ENCODE peak calls at places on chromosomes 12 and 14, in four cellular contexts. P is adrenal gland, B is esophagus squamous epithelium, R is pancreas. Z is an unnamed sample.

GRCh38 chr12:15700595-15700994 is 88.6 kb downstream of the EPS8 start:
- DNase-seq in R (no peak), B (no peak), P (no peak), Z (peak; percentile 92)

GRCh38 chr12:67969134-67969782 is 20.0 kb upstream of the IFNG-AS1 start:
- DNase-seq in B (no peak), P (no peak), R (no peak), Z (peak; percentile 43)

GRCh38 chr12:1830981-1831930 is 10.9 kb downstream of the LRTM2 start:
- DNase-seq in P (peak; percentile 47), B (no peak), R (peak; percentile 97), Z (peak; percentile 95)

GRCh38 chr12:98291828-98292227 is 223.6 kb upstream of the TMPO start:
- DNase-seq in B (no peak), P (no peak), R (no peak), Z (no peak)

GRCh38 chr14:53493895-53494294 is 340.8 kb upstream of the DDHD1 start:
- DNase-seq in P (no peak), R (no peak), B (no peak), Z (no peak)

GRCh38 chr12:130525384-130526172 is 187.9 kb downstream of the PIWIL1 start:
- DNase-seq in R (no peak), B (no peak), P (no peak), Z (no peak)

GRCh38 chr12:113470871-113471618 is 626 bp downstream of the LHX5 start:
- DNase-seq in B (no peak), P (no peak), R (no peak), Z (no peak)

GRCh38 chr12:57716305-57716704 is 22.2 kb downstream of the AGAP2 start:
- DNase-seq in P (no peak), B (no peak), R (no peak), Z (no peak)

GRCh38 chr12:56042430-56043203 is 899 bp downstream of the RPS26 start:
- DNase-seq in B (no peak), R (no peak), P (peak; percentile 46), Z (no peak)

GRCh38 chr12:106709068-106709511 is 65.4 kb upstream of the RIC8B start:
- DNase-seq in P (no peak), B (no peak), R (no peak), Z (no peak)

GRCh38 chr14:71742491-71742890 is 189.7 kb upstream of the RGS6 start:
- DNase-seq in B (no peak), R (no peak), P (no peak), Z (no peak)

GRCh38 chr12:130300090-130300489 is 37.6 kb upstream of the PIWIL1 start:
- DNase-seq in B (no peak), R (no peak), P (no peak), Z (no peak)

GRCh38 chr14:51074986-51075385 is 19.9 kb downstream of the TRIM9 start:
- DNase-seq in B (no peak), P (no peak), R (no peak), Z (no peak)

GRCh38 chr12:121223947-121224285 is 14.0 kb downstream of the P2RX4 start:
- DNase-seq in R (no peak), B (no peak), P (no peak), Z (no peak)

GRCh38 chr12:94718114-94718513 is 67.8 kb upstream of the TMCC3 start:
- DNase-seq in B (no peak), R (no peak), P (no peak), Z (peak; percentile 42)

GRCh38 chr14:54622189-54622958 is 55.4 kb downstream of the SAMD4A start:
- DNase-seq in P (no peak), R (no peak), B (no peak), Z (no peak)

GRCh38 chr12:12839886-12840285 is 26.7 kb downstream of the DDX47 start:
- DNase-seq in B (no peak), R (no peak), P (peak; percentile 80), Z (peak; percentile 68)

GRCh38 chr12:13571035-13571434 is 374.5 kb downstream of the EMP1 start:
- DNase-seq in R (no peak), P (no peak), B (no peak), Z (no peak)

GRCh38 chr12:107853479-107853878 is 79.0 kb downstream of the ASCL4 start:
- DNase-seq in P (no peak), R (no peak), B (no peak), Z (no peak)
- H3K27me3 ChIP-seq in P (peaks cover 24% of the 10 kb centered on the region), R (no peaks in the 10 kb centered on the region), B (no peaks in the 10 kb centered on the region), Z (peaks cover 76% of the 10 kb centered on the region)

GRCh38 chr12:99453831-99454538 is 193.6 kb upstream of the GARIN6 start:
- DNase-seq in P (no peak), R (no peak), B (no peak), Z (peak; percentile 2)
- H3K4me3 ChIP-seq in P (no peak overlapping the region), R (no peak overlapping the region), B (no peak overlapping the region), Z (no peak overlapping the region)

DNA sequence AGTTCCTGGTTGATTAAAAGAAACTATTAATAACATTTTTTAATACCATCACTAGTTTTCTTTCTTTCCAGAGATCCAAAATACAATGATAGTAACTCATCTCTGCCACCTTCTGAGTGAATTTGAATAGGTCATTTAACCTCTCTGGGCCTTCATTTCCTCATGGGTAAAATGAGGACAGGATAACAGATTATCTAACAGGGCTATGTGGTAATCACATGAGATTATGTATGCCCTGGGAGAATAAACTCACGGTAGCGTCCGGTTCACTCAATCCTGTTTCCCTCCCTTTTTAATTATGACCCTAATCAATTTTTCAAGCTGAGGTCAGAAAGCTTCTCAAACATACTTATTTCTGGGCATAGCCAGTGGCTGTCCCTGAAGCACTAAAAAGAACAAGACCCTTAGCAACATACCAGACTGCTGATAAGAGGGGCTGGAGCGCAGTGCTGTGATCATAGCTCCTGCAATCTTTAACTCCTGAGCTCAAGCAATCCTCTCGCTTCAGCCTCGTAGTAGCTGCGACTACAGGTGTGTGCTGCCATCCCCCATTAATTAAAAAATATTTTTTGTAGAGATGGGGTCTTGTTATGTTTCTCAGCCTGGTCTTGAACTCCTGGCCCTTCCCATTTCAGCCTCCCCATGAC is 24.2 kb downstream of the ATXN2 start:
- DNase-seq in B (no peak), R (no peak), P (no peak), Z (peak; percentile 74)
- H3K27me3 ChIP-seq in B (no peaks in the 10 kb centered on the region), R (no peaks in the 10 kb centered on the region), P (no peaks in the 10 kb centered on the region), Z (no peaks in the 10 kb centered on the region)

DNA sequence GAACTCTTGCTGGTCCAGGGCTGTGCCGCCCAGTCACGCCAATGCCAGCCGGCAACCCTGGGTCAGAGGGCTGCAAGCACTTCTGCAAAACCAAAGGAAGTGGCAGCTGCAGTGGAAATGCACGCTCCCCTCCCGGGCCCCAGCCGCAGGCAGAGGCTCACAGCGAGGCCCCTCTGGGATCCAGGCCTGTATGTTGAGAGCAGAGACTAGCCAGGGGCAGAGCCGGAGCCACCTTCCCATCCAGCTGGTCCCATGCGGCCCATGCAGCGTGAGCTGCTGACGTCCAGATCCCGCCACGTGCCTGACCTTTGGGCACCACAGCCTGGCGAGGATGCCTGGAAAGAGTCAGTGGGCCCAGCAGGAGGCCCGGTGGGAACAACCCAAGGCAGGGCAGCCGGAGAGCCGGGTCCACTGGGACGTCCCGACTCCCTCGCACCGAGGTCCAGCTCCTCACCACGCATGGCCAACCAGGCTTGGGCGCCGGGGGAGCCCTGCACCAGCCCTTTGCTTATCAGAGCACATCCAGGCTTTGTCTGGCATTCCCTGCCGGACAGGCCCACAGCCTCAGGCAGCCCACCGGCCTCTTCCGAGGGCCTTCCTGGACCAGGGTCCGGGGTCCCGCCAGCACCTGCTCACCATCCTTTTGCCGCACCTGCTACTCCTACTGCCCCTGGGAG is 4.3 kb downstream of the GPR132 start:
- DNase-seq in P (no peak), R (no peak), B (no peak), Z (no peak)
- H3K4me3 ChIP-seq in P (no peak overlapping the region), R (no peak overlapping the region), B (peak overlapping the region; percentile 50), Z (no peak overlapping the region)

GRCh38 chr12:42237052-42237852 is 796 bp downstream of the YAF2 start:
- DNase-seq in B (peak; percentile 17), R (peak; percentile 91), P (peak; percentile 84), Z (peak; percentile 89)
- H3K27me3 ChIP-seq in B (no peaks in the 10 kb centered on the region), R (no peaks in the 10 kb centered on the region), P (no peaks in the 10 kb centered on the region), Z (peaks cover 5% of the 10 kb centered on the region)

DNA sequence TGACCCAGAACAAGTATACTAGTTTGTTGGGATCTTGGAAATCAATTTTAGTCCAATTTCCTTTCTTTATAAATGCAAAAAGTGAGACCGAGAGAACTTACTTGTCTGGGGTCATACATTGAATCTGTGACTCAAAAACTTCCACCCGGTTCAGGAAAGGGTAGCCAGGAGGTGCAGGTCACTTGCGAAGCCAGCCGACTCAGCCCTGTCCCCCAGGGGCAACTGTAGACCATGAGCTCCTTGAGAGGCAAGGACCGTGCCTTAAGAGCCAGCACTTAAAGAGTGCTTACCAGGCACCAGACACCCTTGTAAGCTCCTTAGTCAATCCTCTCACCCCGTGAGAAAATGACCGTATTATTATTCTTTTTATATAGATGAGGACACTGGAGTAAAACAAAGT is 505 bp upstream of the BCDIN3D start:
- DNase-seq in R (no peak), P (no peak), B (no peak), Z (no peak)
- H3K4me3 ChIP-seq in R (no peak overlapping the region), P (no peak overlapping the region), B (peak overlapping the region; percentile 69), Z (peak overlapping the region; percentile 56)